ENCODE peak calls at places on chromosome 16, in nine cellular contexts. B, Z, P, H, R, C, Q, F and N are unnamed samples.

GRCh38 chr16:27839419-27839818 is 224.1 kb downstream of the GSG1L start:
- DNase-seq in P (no peak), C (no peak), Z (no peak), B (no peak), F (peak; percentile 48), R (no peak), Q (no peak), H (no peak), N (peak; percentile 41)

GRCh38 chr16:21590791-21591190 is 8.6 kb upstream of the METTL9 start:
- DNase-seq in Q (no peak), P (no peak), Z (no peak), H (no peak), F (no peak), R (no peak), C (no peak), B (no peak), N (no peak)

GRCh38 chr16:55499951-55500350 is 8.9 kb upstream of the LPCAT2 start:
- DNase-seq in P (no peak), C (no peak), Q (peak; percentile 93), Z (no peak), F (peak; percentile 43), H (peak; percentile 2), B (peak; percentile 88), R (no peak), N (peak; percentile 1)

GRCh38 chr16:85612191-85612800 is 826 bp upstream of the GSE1 start:
- DNase-seq in H (peak; percentile 50), C (no peak), Q (peak; percentile 85), P (peak; percentile 83), F (no peak), B (no peak), Z (no peak), R (peak; percentile 59), N (peak; percentile 84)

GRCh38 chr16:85554791-85555548 is 58.2 kb upstream of the GSE1 start:
- DNase-seq in P (no peak), H (peak; percentile 44), B (no peak), F (peak; percentile 65), R (peak; percentile 87), Z (peak; percentile 52), C (peak; percentile 38), Q (peak; percentile 77), N (peak; percentile 96)

GRCh38 chr16:57797216-57797525 is 5.1 kb downstream of the KIFC3 start:
- DNase-seq in Z (no peak), H (no peak), F (no peak), B (no peak), C (no peak), Q (no peak), P (no peak), R (no peak), N (no peak)

GRCh38 chr16:58511933-58512815 is 3.1 kb upstream of the SETD6 start:
- DNase-seq in Q (peak; percentile 55), C (peak; percentile 82), H (peak; percentile 71), R (peak; percentile 72), F (peak; percentile 86), B (peak; percentile 90), P (peak; percentile 38), Z (peak; percentile 78), N (peak; percentile 89)

GRCh38 chr16:5045499-5046115 is 11.9 kb upstream of the NAGPA start:
- DNase-seq in H (no peak), P (no peak), C (no peak), Q (no peak), Z (no peak), F (no peak), R (no peak), B (no peak), N (no peak)

GRCh38 chr16:10941127-10941933 is 938 bp downstream of the DEXI start:
- DNase-seq in B (no peak), H (no peak), R (peak; percentile 50), C (no peak), Q (no peak), P (no peak), Z (no peak), F (peak; percentile 56), N (no peak)

GRCh38 chr16:70680495-70681381 is 5.1 kb downstream of the MTSS2 start:
- DNase-seq in F (no peak), R (peak; percentile 53), H (no peak), Z (no peak), P (no peak), Q (no peak), C (no peak), B (no peak), N (no peak)

GRCh38 chr16:27473101-27473900 is 71.3 kb downstream of the IL21R start:
- DNase-seq in R (no peak), Z (no peak), B (no peak), C (no peak), Q (no peak), H (no peak), F (no peak), P (no peak), N (no peak)

GRCh38 chr16:85392756-85393673 is 220.1 kb upstream of the GSE1 start:
- DNase-seq in Q (no peak), Z (no peak), C (no peak), H (no peak), P (no peak), B (no peak), R (peak; percentile 21), F (no peak), N (no peak)